ENCODE peak calls at places on chromosome 22, in four cellular contexts. C, J, R and X are unnamed samples.

GRCh38 chr22:37662039-37662438 is 3.5 kb downstream of the PDXP start:
- DNase-seq in J (no peak), C (no peak), R (no peak), X (no peak)

GRCh38 chr22:30920407-30920806 is 48.2 kb downstream of the MORC2 start:
- DNase-seq in R (peak; percentile 60), C (peak; percentile 44), J (peak; percentile 70), X (peak; percentile 59)

GRCh38 chr22:36332623-36333331 is 55.0 kb downstream of the MYH9 start:
- DNase-seq in C (no peak), R (peak; percentile 92), J (peak; percentile 89), X (peak; percentile 60)

GRCh38 chr22:47260551-47260950 is 498.1 kb downstream of the TBC1D22A start:
- DNase-seq in J (no peak), C (no peak), R (no peak), X (no peak)

GRCh38 chr22:48886604-48887393 is 940.9 kb downstream of the BRD1 start:
- DNase-seq in J (no peak), R (no peak), C (no peak), X (no peak)

GRCh38 chr22:26259510-26259909 is 90.2 kb downstream of the SEZ6L start:
- DNase-seq in R (peak; percentile 3), C (peak; percentile 3), J (peak; percentile 20), X (peak; percentile 10)

GRCh38 chr22:43537019-43537585 is 125.3 kb downstream of the MPPED1 start:
- DNase-seq in R (no peak), C (peak; percentile 12), J (peak; percentile 39), X (no peak)

GRCh38 chr22:49156662-49157285 is 670.9 kb downstream of the BRD1 start:
- DNase-seq in R (no peak), C (no peak), J (peak; percentile 5), X (no peak)

GRCh38 chr22:32823024-32823730 is 21.7 kb downstream of the TIMP3 start:
- DNase-seq in R (peak; percentile 57), C (no peak), J (peak; percentile 29), X (peak; percentile 8)

GRCh38 chr22:49476176-49476575 is 351.5 kb downstream of the BRD1 start:
- DNase-seq in J (no peak), C (no peak), R (no peak), X (no peak)

GRCh38 chr22:47107431-47107830 is 345.0 kb downstream of the TBC1D22A start:
- DNase-seq in R (peak; percentile 91), J (peak; percentile 82), C (no peak), X (no peak)

GRCh38 chr22:28017859-28018258 is 98.8 kb upstream of the PITPNB start:
- DNase-seq in C (no peak), J (no peak), R (no peak), X (no peak)

GRCh38 chr22:39317756-39318506 is 1.5 kb downstream of the RPL3 start:
- DNase-seq in R (peak; percentile 27), C (no peak), J (no peak), X (no peak)

GRCh38 chr22:25930710-25931353 is 188.8 kb downstream of the MYO18B start:
- DNase-seq in R (no peak), J (no peak), C (no peak), X (no peak)

GRCh38 chr22:50719814-50720300 is 18.1 kb upstream of the ACR start:
- DNase-seq in J (no peak), C (no peak), R (no peak), X (no peak)

GRCh38 chr22:32013200-32013599 is 29.9 kb upstream of the SLC5A1 start:
- DNase-seq in R (no peak), J (no peak), C (no peak), X (no peak)

GRCh38 chr22:23207786-23208325 is 27.5 kb downstream of the BCR start:
- DNase-seq in R (no peak), J (no peak), C (no peak), X (no peak)